ENCODE peak calls at places on chromosomes 16 and 17, in ten cellular contexts. Q is activated CD4-positive, alpha-beta T cell treated with anti-CD3 and anti-CD28 coated beads, Interleukin-2, amount 50 U/mL, for 1 hour; B is T-helper 17 cell; F is heart left ventricle; Z is GF-D8; I is NCI-H774; O is stimulated activated CD8-positive, alpha-beta memory T cell treated with anti-CD3 and anti-CD28 coated beads, Interleukin-4, amount 100 ng/mL, for 1 hour; L is hepatocyte; D is SK-MEL-5; R is heart right ventricle. K is an unnamed sample.

GRCh38 chr17:51351890-51352289 is 91.5 kb downstream of the UTP18 start:
- DNase-seq in Q (no peak), R (peak; percentile 23), I (no peak), Z (no peak), L (peak; percentile 27), B (no peak), F (no peak), D (no peak), O (no peak), K (no peak)

GRCh38 chr17:69874220-69874670 is 200.8 kb upstream of the KCNJ16 start:
- DNase-seq in R (no peak), D (peak; percentile 46), I (no peak), O (no peak), F (no peak), Z (no peak), B (no peak), Q (no peak), L (no peak), K (no peak)

GRCh38 chr16:25494292-25494691 is 197.5 kb upstream of the HS3ST4 start:
- DNase-seq in O (no peak), F (no peak), D (no peak), Z (no peak), B (no peak), I (no peak), R (no peak), Q (no peak), L (no peak), K (no peak)

GRCh38 chr17:76630151-76630550 is 13.4 kb downstream of the ST6GALNAC1 start:
- DNase-seq in O (no peak), Z (no peak), D (no peak), I (no peak), Q (no peak), F (no peak), B (no peak), R (no peak), L (no peak), K (no peak)

GRCh38 chr17:50151041-50151936 is 812 bp upstream of the PPP1R9B start:
- DNase-seq in Z (peak; percentile 61), O (peak; percentile 66), Q (peak; percentile 81), F (peak; percentile 95), R (peak; percentile 92), B (peak; percentile 80), I (peak; percentile 91), L (peak; percentile 96), D (peak; percentile 90), K (peak; percentile 96)

GRCh38 chr16:28623172-28623711 is 13.4 kb upstream of the SULT1A1 start:
- DNase-seq in O (no peak), L (no peak), I (peak; percentile 84), D (no peak), Q (peak; percentile 62), B (peak; percentile 32), Z (peak; percentile 60), R (peak; percentile 49), F (peak; percentile 76), K (no peak)

GRCh38 chr16:83404261-83404660 is 403.5 kb upstream of the HSBP1 start:
- DNase-seq in O (no peak), B (no peak), Z (no peak), Q (no peak), R (no peak), F (no peak), D (no peak), I (no peak), L (no peak), K (no peak)

GRCh38 chr17:12549499-12549901 is 116.2 kb upstream of the MYOCD start:
- DNase-seq in B (no peak), F (no peak), Q (no peak), L (no peak), R (no peak), O (no peak), D (no peak), I (no peak), Z (no peak), K (no peak)

GRCh38 chr17:13027246-13027645 is 9.4 kb upstream of the ELAC2 start:
- DNase-seq in Q (no peak), F (no peak), O (no peak), B (no peak), L (no peak), R (no peak), I (no peak), Z (no peak), D (no peak), K (no peak)

GRCh38 chr16:85123891-85124635 is 11.8 kb upstream of the CIBAR2 start:
- DNase-seq in L (peak; percentile 41), Q (no peak), I (no peak), B (no peak), D (no peak), O (no peak), Z (no peak), F (peak; percentile 80), R (peak; percentile 72), K (no peak)

GRCh38 chr16:24062270-24062817 is 193.8 kb upstream of the CACNG3 start:
- DNase-seq in I (no peak), B (no peak), L (no peak), Q (no peak), F (no peak), Z (no peak), R (no peak), D (no peak), O (no peak), K (no peak)

GRCh38 chr17:28258347-28258887 is 60.6 kb upstream of the TMEM97 start:
- DNase-seq in O (no peak), F (no peak), B (no peak), L (no peak), D (no peak), R (no peak), I (no peak), Z (no peak), Q (no peak), K (no peak)

GRCh38 chr17:75240394-75241142 is 20.8 kb downstream of the GGA3 start:
- DNase-seq in I (no peak), D (peak; percentile 81), L (peak; percentile 50), R (no peak), Q (peak; percentile 30), F (peak; percentile 73), Z (no peak), B (no peak), O (no peak), K (no peak)

GRCh38 chr16:85309656-85310587 is 197.7 kb upstream of the CIBAR2 start:
- DNase-seq in L (no peak), D (peak; percentile 88), Q (no peak), Z (peak; percentile 85), I (no peak), B (no peak), R (peak; percentile 52), F (peak; percentile 75), O (no peak), K (no peak)

GRCh38 chr16:47925811-47926460 is 229.9 kb downstream of the ABCC12 start:
- DNase-seq in B (no peak), D (no peak), F (no peak), L (no peak), O (no peak), I (no peak), Z (no peak), Q (no peak), R (no peak), K (peak; percentile 91)

GRCh38 chr17:20121359-20122235 is 112.4 kb downstream of the SPECC1 start:
- DNase-seq in O (peak; percentile 18), D (peak; percentile 69), Z (no peak), L (peak; percentile 71), Q (peak; percentile 70), B (peak; percentile 27), R (peak; percentile 47), I (peak; percentile 23), F (no peak), K (no peak)

GRCh38 chr17:36888236-36888957 is 48.9 kb upstream of the LHX1 start:
- DNase-seq in F (no peak), O (no peak), B (no peak), Q (no peak), D (no peak), R (no peak), I (peak; percentile 64), L (no peak), Z (no peak), K (no peak)

GRCh38 chr17:50423553-50424159 is 2.4 kb upstream of the ACSF2 start:
- DNase-seq in O (no peak), B (no peak), Z (no peak), F (no peak), L (peak; percentile 45), I (no peak), D (peak; percentile 61), R (no peak), Q (no peak), K (no peak)

GRCh38 chr16:70158261-70158939 is 15.2 kb upstream of the CLEC18C start:
- DNase-seq in L (peak; percentile 10), I (no peak), Z (no peak), B (no peak), D (no peak), O (no peak), F (no peak), Q (no peak), R (no peak), K (peak; percentile 91)

GRCh38 chr16:85360323-85361277 is 248.3 kb upstream of the CIBAR2 start:
- DNase-seq in Q (no peak), R (no peak), D (no peak), I (peak; percentile 82), F (no peak), O (no peak), B (no peak), L (peak; percentile 63), Z (no peak), K (no peak)

GRCh38 chr17:50562266-50563094 is 2.0 kb downstream of the CACNA1G start:
- DNase-seq in Q (no peak), I (no peak), B (no peak), R (no peak), F (no peak), O (no peak), Z (no peak), L (no peak), D (no peak), K (no peak)

GRCh38 chr16:25084797-25085196 is 26.7 kb upstream of the LCMT1 start:
- DNase-seq in Q (no peak), R (no peak), B (no peak), F (no peak), D (no peak), L (no peak), I (no peak), Z (no peak), O (no peak), K (no peak)

GRCh38 chr16:67446968-67447507 is 16.1 kb downstream of the HSD11B2 start:
- DNase-seq in B (no peak), Z (no peak), Q (no peak), D (no peak), O (no peak), F (no peak), L (no peak), R (no peak), I (no peak), K (no peak)

GRCh38 chr17:79625706-79626105 is 14.9 kb upstream of the RBFOX3 start:
- DNase-seq in L (no peak), D (no peak), Q (no peak), I (no peak), Z (no peak), O (no peak), B (no peak), F (no peak), R (no peak), K (peak; percentile 87)

GRCh38 chr17:37737081-37737480 is 7.8 kb downstream of the HNF1B start:
- DNase-seq in I (no peak), Z (no peak), Q (no peak), O (no peak), F (no peak), R (no peak), D (peak; percentile 37), B (no peak), L (no peak), K (no peak)

GRCh38 chr16:88338896-88339295 is 43.9 kb upstream of the ZNF469 start:
- DNase-seq in O (no peak), L (no peak), B (no peak), R (no peak), I (no peak), Z (no peak), Q (no peak), D (no peak), F (peak; percentile 51), K (no peak)

GRCh38 chr17:42135664-42136653 is 13.4 kb downstream of the HSPB9 start:
- DNase-seq in O (no peak), Z (peak; percentile 29), B (no peak), D (no peak), L (peak; percentile 87), Q (no peak), I (peak; percentile 94), R (peak; percentile 59), F (peak; percentile 75), K (no peak)

GRCh38 chr17:2071421-2072281 is 16.7 kb downstream of the HIC1 start:
- DNase-seq in D (no peak), L (no peak), R (peak; percentile 83), Q (no peak), B (no peak), O (no peak), I (no peak), F (peak; percentile 86), Z (no peak), K (peak; percentile 92)